ENCODE peak calls at places on chromosomes 11 and 22, in four cellular contexts. I is prostate gland, G is neural progenitor cell, K is ovary. A is an unnamed sample. For H3K4me1 and H3K36me3, the result is how much of the 10 kb centered on the place peaks cover.

GRCh38 chr11:58968251-58968711 is 29.0 kb downstream of the GLYATL1 start:
- DNase-seq in G (peak), I (peak), K (no peak), A (no peak)

GRCh38 chr11:116928102-116928777 is 90.8 kb upstream of the APOA1 start:
- DNase-seq in I (no peak), K (no peak), G (no peak), A (no peak)

GRCh38 chr11:81220166-81220895 is 1513.3 kb downstream of the FAM181B start:
- DNase-seq in K (no peak), G (no peak), I (no peak), A (no peak)

GRCh38 chr11:73271936-73272679 is at the start of gene P2RY6:
- DNase-seq in K (no peak), G (no peak), I (no peak), A (no peak)

GRCh38 chr11:125263268-125263790 is 98.8 kb downstream of the PKNOX2 start:
- DNase-seq in G (peak), K (peak), I (no peak), A (no peak)

GRCh38 chr11:118068945-118069612 is 7.8 kb upstream of the TMPRSS4 start:
- DNase-seq in K (no peak), I (no peak), G (no peak), A (no peak)

GRCh38 chr11:80096736-80097135 is 655.9 kb upstream of the TENM4 start:
- DNase-seq in K (no peak), I (no peak), G (no peak), A (no peak)

GRCh38 chr22:44870021-44870420 is 117.6 kb downstream of the ARHGAP8 start:
- DNase-seq in I (no peak), K (no peak), G (peak), A (no peak)

GRCh38 chr22:41963453-41964105 is 5.7 kb upstream of the SEPTIN3 start:
- DNase-seq in I (no peak), G (peak), K (no peak), A (no peak)

GRCh38 chr22:35637943-35638342 is 10.3 kb upstream of the APOL6 start:
- DNase-seq in K (no peak), G (no peak), I (no peak), A (no peak)

GRCh38 chr11:69377029-69377952 is 83.3 kb downstream of the MYEOV start:
- DNase-seq in K (peak), I (peak), G (no peak), A (no peak)

GRCh38 chr11:125071408-125071807 is 8.3 kb downstream of the SLC37A2 start:
- DNase-seq in G (no peak), I (no peak), K (peak), A (no peak)

GRCh38 chr22:21044931-21045584 is 688 bp upstream of the LRRC74B start:
- DNase-seq in G (peak), K (no peak), I (no peak), A (no peak)

GRCh38 chr11:103936059-103936458 is 100.4 kb upstream of the DDI1 start:
- DNase-seq in I (no peak), G (no peak), K (no peak), A (no peak)

GRCh38 chr11:65147352-65148075 is 13.2 kb upstream of the SYVN1 start:
- DNase-seq in G (no peak), I (no peak), K (no peak), A (no peak)

GRCh38 chr22:17234144-17234623 is 14.9 kb upstream of the ADA2 start:
- DNase-seq in K (no peak), G (peak), I (no peak), A (no peak)

GRCh38 chr11:65743928-65744698 is 23.5 kb upstream of the RNASEH2C start:
- DNase-seq in I (no peak), K (no peak), G (peak), A (no peak)

GRCh38 chr11:111726301-111726713 is 39.9 kb downstream of the PPP2R1B start:
- DNase-seq in K (no peak), I (no peak), G (no peak), A (no peak)

DNA sequence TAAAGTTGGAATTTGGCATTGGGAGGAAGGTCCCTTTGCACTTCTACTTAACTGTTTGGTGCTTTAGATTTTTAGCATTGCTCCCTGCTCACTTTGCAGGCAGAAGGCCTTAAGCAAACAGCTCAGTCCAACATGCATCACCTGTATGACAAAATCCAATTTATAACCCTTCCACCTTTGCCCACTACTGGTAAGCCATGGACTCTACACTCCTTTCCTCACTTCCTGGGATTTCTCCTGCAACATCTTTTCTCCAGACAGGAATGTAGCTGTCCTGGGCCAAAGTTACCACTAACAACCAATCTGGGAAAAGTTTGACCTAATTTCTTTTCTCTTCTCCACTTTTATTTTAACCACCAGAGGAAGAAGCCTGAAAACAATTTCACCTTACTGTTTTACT is 1.8 kb upstream of the OR2D2 start:
- DNase-seq in G (no peak), I (no peak), K (no peak), A (no peak)
- H3K4me1 ChIP-seq in G (under half), I (under half), K (under half), A (under half)

DNA sequence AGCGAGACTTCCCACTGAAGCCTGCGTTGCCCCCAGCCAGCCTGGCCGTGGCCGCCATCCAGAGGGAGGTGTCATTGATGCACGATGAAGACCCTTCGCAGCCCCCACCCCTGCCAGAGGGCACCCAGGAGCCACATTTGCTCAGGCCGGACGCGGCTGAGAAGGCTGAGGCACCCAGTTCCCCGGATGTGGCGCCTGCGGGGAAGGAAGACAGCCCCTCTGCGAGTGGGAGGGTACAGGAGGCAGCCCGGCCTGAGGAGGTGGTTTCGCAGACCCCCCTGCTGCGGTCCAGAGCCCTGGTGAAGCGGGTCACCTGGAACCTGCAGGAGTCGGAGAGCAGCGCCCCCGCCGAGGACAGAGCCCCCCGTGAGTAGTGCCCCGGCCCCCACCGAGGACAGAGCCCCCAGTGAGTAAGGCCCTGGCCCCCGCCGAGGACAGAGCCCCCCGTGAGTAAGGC is 6.4 kb downstream of the IRF7 start:
- DNase-seq in G (no peak), I (no peak), K (peak), A (no peak)
- H3K36me3 ChIP-seq in G (under half), I (under half), K (under half), A (half or more)

DNA sequence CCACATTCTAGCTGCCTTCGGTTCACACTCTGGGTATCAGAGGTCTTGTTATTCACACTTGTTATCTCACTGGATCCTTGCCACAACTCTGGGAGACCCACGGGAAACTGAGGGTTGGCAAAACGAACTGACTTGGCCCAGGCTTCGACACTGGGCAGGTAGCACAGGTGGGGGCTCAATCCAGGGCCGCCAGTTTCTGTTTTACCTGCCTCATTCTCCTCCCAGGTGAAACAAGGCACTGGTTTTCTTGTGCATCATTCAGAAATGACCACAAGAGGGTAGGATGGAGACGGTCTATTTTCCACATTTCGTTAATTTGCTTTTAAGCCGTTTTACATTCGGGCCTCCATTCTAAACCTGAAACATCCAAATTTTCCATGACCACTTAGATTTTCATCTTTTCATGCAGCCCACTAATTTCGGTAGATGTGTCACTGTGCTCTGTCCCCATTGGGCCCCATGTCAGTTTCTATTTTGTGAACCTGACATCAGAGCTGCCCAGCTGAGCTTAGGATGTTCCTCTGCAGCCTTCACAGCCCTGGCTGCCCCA is 108.1 kb downstream of the KIAA1671 start:
- DNase-seq in I (no peak), G (no peak), K (no peak), A (no peak)
- TF ChIP-seq CTCF in I (no peak), G (peak), K (peak), A (peak)

GRCh38 chr22:37741312-37741795 is 44.5 kb downstream of the TRIOBP start:
- DNase-seq in K (peak), I (no peak), G (peak), A (no peak)
- H3K4me1 ChIP-seq in K (under half), I (under half), G (under half), A (under half)

GRCh38 chr11:61009392-61010275 is 38.2 kb downstream of the CD6 start:
- DNase-seq in K (no peak), I (no peak), G (no peak), A (no peak)

GRCh38 chr11:61008971-61009370 is 37.5 kb downstream of the CD6 start:
- DNase-seq in I (no peak), G (no peak), K (no peak), A (no peak)

GRCh38 chr11:61010466-61011238 is 39.2 kb downstream of the CD6 start:
- DNase-seq in G (peak), I (no peak), K (no peak), A (no peak)

GRCh38 chr11:61007383-61007970 is 36.0 kb downstream of the CD6 start:
- DNase-seq in K (peak), G (peak), I (no peak), A (no peak)

GRCh38 chr11:61007971-61008896 is 36.8 kb downstream of the CD6 start:
- DNase-seq in K (peak), I (no peak), G (peak), A (no peak)
- H3K36me3 ChIP-seq in K (under half), I (under half), G (under half), A (under half)

GRCh38 chr11:32173435-32173834 is 82.6 kb downstream of the RCN1 start:
- DNase-seq in G (peak), K (peak), I (peak), A (no peak)
- TF ChIP-seq CTCF in G (peak), K (peak), I (peak), A (peak)

DNA sequence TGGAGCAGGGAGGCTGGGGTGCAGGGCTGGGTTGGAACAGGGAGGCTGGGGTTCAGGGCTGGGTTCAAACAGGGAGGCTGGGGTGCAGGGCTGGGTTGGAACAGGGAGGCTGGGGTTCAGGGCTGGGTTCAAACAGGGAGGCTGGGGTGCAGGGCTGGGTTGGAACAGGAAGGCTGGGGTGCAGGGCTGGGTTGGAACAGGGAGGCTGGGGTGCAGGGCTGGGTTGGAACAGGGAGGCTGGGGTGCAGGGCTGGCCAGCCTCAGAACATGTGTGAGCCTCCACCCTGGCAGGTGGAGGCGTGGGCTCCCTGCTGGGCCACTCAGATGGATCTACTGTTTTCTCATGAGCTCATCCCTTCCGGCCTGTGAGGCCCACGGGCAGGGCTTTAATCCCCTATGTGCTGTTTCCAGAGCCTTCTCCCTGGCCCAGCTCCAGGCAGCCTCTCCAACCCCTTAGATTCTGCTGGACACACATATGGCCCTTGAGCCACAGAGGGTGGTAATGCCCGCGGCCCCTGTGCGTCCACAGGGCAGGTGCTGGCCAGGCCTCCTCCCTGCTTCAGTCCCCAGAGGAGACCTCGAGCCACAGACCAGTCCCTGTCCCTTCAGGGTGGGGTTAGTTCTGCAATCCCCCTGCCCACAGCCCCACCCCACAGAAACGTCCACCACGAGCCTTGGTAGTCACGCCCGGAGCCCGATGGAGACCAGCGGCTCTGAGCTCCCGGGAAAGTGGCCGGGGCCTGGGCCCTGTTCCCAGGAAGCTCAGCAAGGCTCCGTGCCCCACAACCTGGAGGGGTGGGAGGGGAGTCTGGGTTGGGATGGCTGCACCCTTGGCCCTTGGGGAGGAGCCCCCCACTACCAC is 197.9 kb downstream of the BRD1 start:
- DNase-seq in K (no peak), G (no peak), I (no peak), A (no peak)
- H3K4me1 ChIP-seq in K (under half), G (half or more), I (under half), A (under half)

GRCh38 chr11:67138922-67139321 is 19.9 kb downstream of the KDM2A start:
- DNase-seq in I (no peak), G (no peak), K (no peak), A (no peak)
- H3K36me3 ChIP-seq in I (under half), G (under half), K (under half), A (under half)

GRCh38 chr11:77820565-77821348 is at the start of the genes AAMDC and RSF1:
- DNase-seq in G (peak), I (peak), K (peak), A (peak)

GRCh38 chr11:77821349-77821851 is 456 bp downstream of the AAMDC start:
- DNase-seq in G (no peak), K (peak), I (peak), A (no peak)

GRCh38 chr11:77815459-77815858 is 5.1 kb downstream of the RSF1 start:
- DNase-seq in G (no peak), K (no peak), I (no peak), A (no peak)

GRCh38 chr11:77819921-77820564 is 479 bp downstream of the RSF1 start:
- DNase-seq in I (peak), G (peak), K (peak), A (no peak)

DNA sequence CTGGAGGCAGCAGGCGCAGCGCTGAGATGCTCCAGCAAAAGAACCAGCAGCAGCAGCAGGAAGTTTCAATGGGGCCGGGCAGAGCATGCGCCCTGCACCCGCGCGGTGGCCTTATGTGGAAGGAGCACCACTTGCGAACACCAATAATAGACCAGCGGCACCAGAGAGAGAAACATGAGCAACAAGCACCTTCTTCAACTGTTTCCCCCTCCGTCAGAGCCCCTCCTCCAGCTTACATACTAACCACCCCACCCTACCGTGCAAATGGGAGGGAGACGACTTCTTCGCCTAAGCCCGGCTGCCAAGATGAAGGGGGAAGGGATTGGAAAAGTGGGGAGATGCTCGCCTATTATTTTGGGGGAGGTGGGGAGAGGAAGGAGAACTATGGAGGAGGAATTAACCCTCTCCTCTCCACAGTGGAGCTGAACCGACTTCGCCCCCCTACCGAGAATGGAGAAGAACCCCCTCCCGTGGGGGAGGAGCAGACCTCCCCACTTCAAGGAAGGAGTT is 1.1 kb downstream of the RSF1 start:
- DNase-seq in K (peak), G (peak), I (peak), A (peak)
- TF ChIP-seq CTCF in K (no peak), G (no peak), I (no peak), A (peak)

DNA sequence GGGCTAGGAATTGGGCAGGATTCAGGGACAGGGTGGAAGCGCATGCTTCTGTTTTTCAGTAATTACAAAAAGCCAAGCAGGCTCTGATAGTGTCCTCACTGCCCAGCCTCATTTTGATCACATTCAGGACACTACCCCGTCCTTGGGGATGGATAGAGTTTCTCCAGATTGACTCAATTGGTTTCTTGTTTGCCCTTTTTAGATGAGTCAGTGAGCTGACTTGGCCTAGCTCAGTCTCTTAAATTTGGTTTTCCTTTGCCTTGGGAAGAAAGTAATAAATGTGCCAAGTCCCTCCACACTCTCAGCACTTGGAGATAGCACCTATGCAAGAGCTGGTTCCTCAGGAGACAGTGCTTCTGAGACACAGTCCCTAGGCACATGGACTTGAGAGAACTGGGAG is 25.5 kb downstream of the DKK3 start:
- DNase-seq in I (no peak), K (no peak), G (no peak), A (no peak)
- H3K4me1 ChIP-seq in I (under half), K (under half), G (under half), A (under half)